ENCODE peak calls at places on chromosome 19, in ten cellular contexts. One of them, this sample, is unnamed.

GRCh38 chr19:33403973-33404304 is 30.4 kb downstream of the CEBPG start:
- DNase-seq in stomach: no peak
- DNase-seq in upper lobe of left lung: no peak
- DNase-seq in A549: no peak
- DNase-seq in tibial nerve: no peak
- DNase-seq in sigmoid colon: peak
- DNase-seq in SK-N-SH: no peak
- DNase-seq in ovary: no peak
- DNase-seq in K562: no peak
- DNase-seq in GM12878: no peak
- DNase-seq in this sample: no peak

GRCh38 chr19:18021121-18021755 is 13.3 kb downstream of the ARRDC2 start:
- DNase-seq in stomach: peak
- DNase-seq in upper lobe of left lung: peak
- DNase-seq in A549: peak
- DNase-seq in tibial nerve: peak
- DNase-seq in sigmoid colon: peak
- DNase-seq in SK-N-SH: no peak
- DNase-seq in ovary: peak
- DNase-seq in K562: peak
- DNase-seq in GM12878: no peak
- DNase-seq in this sample: peak

GRCh38 chr19:41265376-41266153 is 1.4 kb downstream of the HNRNPUL1 start:
- DNase-seq in stomach: peak
- DNase-seq in upper lobe of left lung: peak
- DNase-seq in A549: peak
- DNase-seq in tibial nerve: no peak
- DNase-seq in sigmoid colon: peak
- DNase-seq in SK-N-SH: peak
- DNase-seq in ovary: peak
- DNase-seq in K562: peak
- DNase-seq in GM12878: no peak
- DNase-seq in this sample: peak

GRCh38 chr19:35247526-35248309 is 1.1 kb upstream of the LSR start:
- DNase-seq in stomach: peak
- DNase-seq in upper lobe of left lung: peak
- DNase-seq in A549: peak
- DNase-seq in tibial nerve: no peak
- DNase-seq in sigmoid colon: no peak
- DNase-seq in SK-N-SH: no peak
- DNase-seq in ovary: peak
- DNase-seq in K562: peak
- DNase-seq in GM12878: peak
- DNase-seq in this sample: peak

GRCh38 chr19:6088677-6089063 is 21.6 kb downstream of the RFX2 start:
- DNase-seq in stomach: no peak
- DNase-seq in upper lobe of left lung: no peak
- DNase-seq in A549: no peak
- DNase-seq in tibial nerve: no peak
- DNase-seq in sigmoid colon: no peak
- DNase-seq in SK-N-SH: no peak
- DNase-seq in ovary: no peak
- DNase-seq in K562: no peak
- DNase-seq in GM12878: no peak
- DNase-seq in this sample: no peak

GRCh38 chr19:31749231-31749630 is 400.0 kb upstream of the TSHZ3 start:
- DNase-seq in stomach: no peak
- DNase-seq in upper lobe of left lung: no peak
- DNase-seq in A549: no peak
- DNase-seq in tibial nerve: no peak
- DNase-seq in sigmoid colon: no peak
- DNase-seq in SK-N-SH: no peak
- DNase-seq in ovary: no peak
- DNase-seq in K562: no peak
- DNase-seq in GM12878: no peak
- DNase-seq in this sample: no peak

GRCh38 chr19:49741210-49741844 is 21.8 kb downstream of the TSKS start:
- DNase-seq in stomach: no peak
- DNase-seq in upper lobe of left lung: no peak
- DNase-seq in A549: no peak
- DNase-seq in tibial nerve: no peak
- DNase-seq in sigmoid colon: no peak
- DNase-seq in SK-N-SH: no peak
- DNase-seq in ovary: no peak
- DNase-seq in K562: no peak
- DNase-seq in GM12878: no peak
- DNase-seq in this sample: no peak

GRCh38 chr19:19416280-19416679 is 10.8 kb downstream of the GATAD2A start:
- DNase-seq in stomach: no peak
- DNase-seq in upper lobe of left lung: no peak
- DNase-seq in A549: no peak
- DNase-seq in tibial nerve: no peak
- DNase-seq in sigmoid colon: no peak
- DNase-seq in SK-N-SH: no peak
- DNase-seq in ovary: no peak
- DNase-seq in K562: no peak
- DNase-seq in GM12878: no peak
- DNase-seq in this sample: no peak

GRCh38 chr19:32388393-32388724 is 17.2 kb upstream of the DPY19L3 start:
- DNase-seq in stomach: no peak
- DNase-seq in upper lobe of left lung: no peak
- DNase-seq in A549: no peak
- DNase-seq in tibial nerve: no peak
- DNase-seq in sigmoid colon: no peak
- DNase-seq in SK-N-SH: no peak
- DNase-seq in ovary: no peak
- DNase-seq in K562: no peak
- DNase-seq in GM12878: no peak
- DNase-seq in this sample: no peak

GRCh38 chr19:44002566-44003460 is at the start of gene ZNF230:
- DNase-seq in stomach: peak
- DNase-seq in upper lobe of left lung: peak
- DNase-seq in A549: peak
- DNase-seq in tibial nerve: peak
- DNase-seq in sigmoid colon: peak
- DNase-seq in SK-N-SH: peak
- DNase-seq in ovary: peak
- DNase-seq in K562: peak
- DNase-seq in GM12878: peak
- DNase-seq in this sample: peak

GRCh38 chr19:39870171-39870971 is 24.2 kb upstream of the FBL start:
- DNase-seq in stomach: no peak
- DNase-seq in upper lobe of left lung: no peak
- DNase-seq in A549: no peak
- DNase-seq in tibial nerve: no peak
- DNase-seq in sigmoid colon: no peak
- DNase-seq in SK-N-SH: no peak
- DNase-seq in ovary: no peak
- DNase-seq in K562: no peak
- DNase-seq in GM12878: no peak
- DNase-seq in this sample: no peak

GRCh38 chr19:5973867-5974635 is 3.9 kb downstream of the RANBP3 start:
- DNase-seq in stomach: no peak
- DNase-seq in upper lobe of left lung: no peak
- DNase-seq in A549: no peak
- DNase-seq in tibial nerve: no peak
- DNase-seq in sigmoid colon: peak
- DNase-seq in SK-N-SH: no peak
- DNase-seq in ovary: no peak
- DNase-seq in K562: no peak
- DNase-seq in GM12878: no peak
- DNase-seq in this sample: no peak

GRCh38 chr19:31256601-31256990 is 92.6 kb downstream of the TSHZ3 start:
- DNase-seq in stomach: no peak
- DNase-seq in upper lobe of left lung: no peak
- DNase-seq in A549: no peak
- DNase-seq in tibial nerve: no peak
- DNase-seq in sigmoid colon: no peak
- DNase-seq in SK-N-SH: no peak
- DNase-seq in ovary: no peak
- DNase-seq in K562: no peak
- DNase-seq in GM12878: no peak
- DNase-seq in this sample: no peak

GRCh38 chr19:46631481-46631880 is 4.5 kb downstream of the GNG8 start:
- DNase-seq in stomach: no peak
- DNase-seq in upper lobe of left lung: no peak
- DNase-seq in A549: no peak
- DNase-seq in tibial nerve: peak
- DNase-seq in sigmoid colon: peak
- DNase-seq in SK-N-SH: no peak
- DNase-seq in ovary: peak
- DNase-seq in K562: no peak
- DNase-seq in GM12878: no peak
- DNase-seq in this sample: no peak

GRCh38 chr19:16198363-16198636 is 589 bp downstream of the AP1M1 start:
- DNase-seq in stomach: no peak
- DNase-seq in upper lobe of left lung: peak
- DNase-seq in A549: no peak
- DNase-seq in tibial nerve: no peak
- DNase-seq in sigmoid colon: no peak
- DNase-seq in SK-N-SH: no peak
- DNase-seq in ovary: no peak
- DNase-seq in K562: peak
- DNase-seq in GM12878: no peak
- DNase-seq in this sample: peak
- TF ChIP-seq EP300 in stomach: no peak
- TF ChIP-seq EP300 in upper lobe of left lung: no peak
- TF ChIP-seq EP300 in A549: no peak
- TF ChIP-seq EP300 in tibial nerve: no peak
- TF ChIP-seq EP300 in sigmoid colon: no peak
- TF ChIP-seq EP300 in SK-N-SH: no peak
- TF ChIP-seq EP300 in ovary: no peak
- TF ChIP-seq EP300 in K562: no peak
- TF ChIP-seq EP300 in GM12878: no peak
- TF ChIP-seq EP300 in this sample: no peak

GRCh38 chr19:51479531-51480331 is 1.4 kb downstream of the CEACAM18 start:
- DNase-seq in stomach: no peak
- DNase-seq in upper lobe of left lung: no peak
- DNase-seq in A549: no peak
- DNase-seq in tibial nerve: no peak
- DNase-seq in sigmoid colon: peak
- DNase-seq in SK-N-SH: no peak
- DNase-seq in ovary: no peak
- DNase-seq in K562: no peak
- DNase-seq in GM12878: no peak
- DNase-seq in this sample: no peak

GRCh38 chr19:51478381-51479285 is at the start of gene CEACAM18:
- DNase-seq in stomach: no peak
- DNase-seq in upper lobe of left lung: no peak
- DNase-seq in A549: no peak
- DNase-seq in tibial nerve: no peak
- DNase-seq in sigmoid colon: peak
- DNase-seq in SK-N-SH: no peak
- DNase-seq in ovary: no peak
- DNase-seq in K562: peak
- DNase-seq in GM12878: no peak
- DNase-seq in this sample: no peak

GRCh38 chr19:51477343-51477742 is 996 bp upstream of the CEACAM18 start:
- DNase-seq in stomach: no peak
- DNase-seq in upper lobe of left lung: no peak
- DNase-seq in A549: no peak
- DNase-seq in tibial nerve: no peak
- DNase-seq in sigmoid colon: no peak
- DNase-seq in SK-N-SH: no peak
- DNase-seq in ovary: no peak
- DNase-seq in K562: no peak
- DNase-seq in GM12878: no peak
- DNase-seq in this sample: no peak

GRCh38 chr19:51476164-51476563 is 2.2 kb upstream of the CEACAM18 start:
- DNase-seq in stomach: no peak
- DNase-seq in upper lobe of left lung: no peak
- DNase-seq in A549: no peak
- DNase-seq in tibial nerve: no peak
- DNase-seq in sigmoid colon: no peak
- DNase-seq in SK-N-SH: no peak
- DNase-seq in ovary: no peak
- DNase-seq in K562: no peak
- DNase-seq in GM12878: no peak
- DNase-seq in this sample: no peak

GRCh38 chr19:51480590-51480989 is 2.3 kb downstream of the CEACAM18 start:
- DNase-seq in stomach: no peak
- DNase-seq in upper lobe of left lung: no peak
- DNase-seq in A549: no peak
- DNase-seq in tibial nerve: no peak
- DNase-seq in sigmoid colon: peak
- DNase-seq in SK-N-SH: no peak
- DNase-seq in ovary: no peak
- DNase-seq in K562: peak
- DNase-seq in GM12878: no peak
- DNase-seq in this sample: no peak
- TF ChIP-seq EP300 in stomach: no peak
- TF ChIP-seq EP300 in upper lobe of left lung: no peak
- TF ChIP-seq EP300 in A549: no peak
- TF ChIP-seq EP300 in tibial nerve: no peak
- TF ChIP-seq EP300 in sigmoid colon: no peak
- TF ChIP-seq EP300 in SK-N-SH: no peak
- TF ChIP-seq EP300 in ovary: no peak
- TF ChIP-seq EP300 in K562: no peak
- TF ChIP-seq EP300 in GM12878: no peak
- TF ChIP-seq EP300 in this sample: no peak

DNA sequence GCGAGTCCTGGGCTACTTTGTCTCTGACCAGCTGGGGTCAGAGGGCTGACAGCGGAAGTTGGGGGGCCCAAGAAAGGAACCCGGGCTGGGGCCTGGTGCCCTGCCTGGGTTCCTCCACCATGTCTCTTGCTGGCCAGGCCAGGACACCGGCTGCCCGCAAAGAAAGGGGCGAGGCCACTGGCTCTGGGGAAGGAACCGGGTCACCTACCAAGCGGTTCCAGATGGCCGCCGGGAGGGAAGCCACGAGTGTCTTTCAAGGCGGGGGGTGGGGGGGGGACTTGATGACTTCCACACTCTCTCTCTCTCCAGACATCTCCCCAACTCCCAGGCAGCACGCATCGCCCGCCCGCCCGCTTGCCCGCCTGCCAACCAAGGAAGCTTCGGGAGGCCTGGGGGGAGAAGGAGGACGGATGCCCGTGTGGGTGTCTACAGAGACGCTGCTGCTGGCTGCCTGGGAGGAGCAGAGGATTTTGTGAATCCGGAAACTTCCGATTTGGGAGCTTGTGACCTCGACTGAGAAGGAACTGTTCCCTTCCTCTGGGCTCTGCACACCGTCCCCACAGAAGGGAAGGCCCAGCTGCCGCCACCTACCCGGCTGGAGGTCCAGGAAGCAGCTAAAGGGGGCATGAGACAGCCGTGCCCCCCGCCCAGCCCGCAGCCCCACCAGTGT is 1.1 kb downstream of the PIP5K1C start:
- DNase-seq in stomach: no peak
- DNase-seq in upper lobe of left lung: peak
- DNase-seq in A549: no peak
- DNase-seq in tibial nerve: peak
- DNase-seq in sigmoid colon: peak
- DNase-seq in SK-N-SH: peak
- DNase-seq in ovary: no peak
- DNase-seq in K562: peak
- DNase-seq in GM12878: no peak
- DNase-seq in this sample: peak
- TF ChIP-seq EP300 in stomach: no peak
- TF ChIP-seq EP300 in upper lobe of left lung: no peak
- TF ChIP-seq EP300 in A549: no peak
- TF ChIP-seq EP300 in tibial nerve: no peak
- TF ChIP-seq EP300 in sigmoid colon: no peak
- TF ChIP-seq EP300 in SK-N-SH: no peak
- TF ChIP-seq EP300 in ovary: no peak
- TF ChIP-seq EP300 in K562: no peak
- TF ChIP-seq EP300 in GM12878: no peak
- TF ChIP-seq EP300 in this sample: no peak

GRCh38 chr19:42469311-42470239 is 26.8 kb upstream of the CXCL17 start:
- DNase-seq in stomach: no peak
- DNase-seq in upper lobe of left lung: no peak
- DNase-seq in A549: no peak
- DNase-seq in tibial nerve: no peak
- DNase-seq in sigmoid colon: no peak
- DNase-seq in SK-N-SH: no peak
- DNase-seq in ovary: no peak
- DNase-seq in K562: no peak
- DNase-seq in GM12878: no peak
- DNase-seq in this sample: no peak
- TF ChIP-seq EP300 in stomach: no peak
- TF ChIP-seq EP300 in upper lobe of left lung: no peak
- TF ChIP-seq EP300 in A549: no peak
- TF ChIP-seq EP300 in tibial nerve: no peak
- TF ChIP-seq EP300 in sigmoid colon: no peak
- TF ChIP-seq EP300 in SK-N-SH: no peak
- TF ChIP-seq EP300 in ovary: no peak
- TF ChIP-seq EP300 in K562: no peak
- TF ChIP-seq EP300 in GM12878: no peak
- TF ChIP-seq EP300 in this sample: no peak

This sample was measured in transverse colon.